ENCODE peak calls at places on chromosomes 6 and 20, in six cellular contexts. F is nephron progenitor cell; G is CD8-positive, alpha-beta T cell; D is endothelial cell; R is mesothelial cell of epicardium; V is B cell. Q is an unnamed sample.

GRCh38 chr6:84492246-84493135 is 265.0 kb upstream of the CEP162 start:
- DNase-seq in F (no peak), G (no peak), V (no peak), D (no peak), R (no peak), Q (no peak)

GRCh38 chr20:64041040-64041780 is 5.2 kb downstream of the C20orf204 start:
- DNase-seq in D (no peak), G (no peak), F (no peak), R (no peak), V (no peak), Q (no peak)

GRCh38 chr6:40409143-40409542 is 178.0 kb downstream of the LRFN2 start:
- DNase-seq in V (no peak), F (no peak), D (no peak), G (no peak), R (no peak), Q (no peak)

GRCh38 chr20:63100401-63100925 is 93.7 kb upstream of the BHLHE23 start:
- DNase-seq in F (peak), G (no peak), V (no peak), D (no peak), R (no peak), Q (no peak)

GRCh38 chr6:136719280-136720044 is 72.8 kb downstream of the MAP3K5 start:
- DNase-seq in G (no peak), D (no peak), F (no peak), R (no peak), V (peak), Q (no peak)

GRCh38 chr6:56374841-56375369 is 127.5 kb upstream of the COL21A1 start:
- DNase-seq in G (no peak), V (no peak), F (no peak), D (no peak), R (no peak), Q (no peak)

GRCh38 chr20:5397418-5397817 is 80.7 kb upstream of the PROKR2 start:
- DNase-seq in G (no peak), V (no peak), F (no peak), D (no peak), R (no peak), Q (no peak)

GRCh38 chr20:18698735-18699380 is 111.0 kb downstream of the DTD1 start:
- DNase-seq in V (no peak), G (no peak), D (no peak), R (no peak), F (no peak), Q (no peak)

GRCh38 chr20:53713328-53714056 is 119.9 kb upstream of the ZNF217 start:
- DNase-seq in G (no peak), F (no peak), V (no peak), R (no peak), D (no peak), Q (no peak)

GRCh38 chr20:3658708-3659491 is 4.3 kb downstream of the GFRA4 start:
- DNase-seq in R (no peak), G (no peak), D (no peak), F (no peak), V (no peak), Q (no peak)

GRCh38 chr20:34532320-34532719 is 16.1 kb downstream of the DYNLRB1 start:
- DNase-seq in F (no peak), R (no peak), V (no peak), D (no peak), G (no peak), Q (no peak)

GRCh38 chr6:29813809-29814208 is 13.8 kb upstream of the HLA-G start:
- DNase-seq in G (no peak), R (no peak), F (no peak), D (no peak), V (no peak), Q (no peak)

GRCh38 chr6:29813066-29813465 is 14.6 kb upstream of the HLA-G start:
- DNase-seq in V (no peak), D (no peak), G (no peak), F (no peak), R (no peak), Q (no peak)

GRCh38 chr6:29811377-29811776 is 16.2 kb upstream of the HLA-G start:
- DNase-seq in R (no peak), D (no peak), F (no peak), G (no peak), V (no peak), Q (no peak)

GRCh38 chr6:29809249-29809648 is 18.4 kb upstream of the HLA-G start:
- DNase-seq in G (no peak), D (no peak), V (no peak), F (no peak), R (no peak), Q (no peak)

GRCh38 chr6:29810371-29810770 is 17.3 kb upstream of the HLA-G start:
- DNase-seq in D (no peak), F (no peak), V (no peak), G (no peak), R (no peak), Q (no peak)
- TF ChIP-seq CTCF in D (no peak), F (no peak), V (no peak), G (no peak), R (no peak), Q (no peak)

GRCh38 chr6:69155467-69155866 is 520.4 kb downstream of the ADGRB3 start:
- DNase-seq in G (no peak), F (no peak), D (no peak), R (no peak), V (no peak), Q (no peak)
- TF ChIP-seq CTCF in G (no peak), F (no peak), D (no peak), R (no peak), V (no peak), Q (no peak)

DNA sequence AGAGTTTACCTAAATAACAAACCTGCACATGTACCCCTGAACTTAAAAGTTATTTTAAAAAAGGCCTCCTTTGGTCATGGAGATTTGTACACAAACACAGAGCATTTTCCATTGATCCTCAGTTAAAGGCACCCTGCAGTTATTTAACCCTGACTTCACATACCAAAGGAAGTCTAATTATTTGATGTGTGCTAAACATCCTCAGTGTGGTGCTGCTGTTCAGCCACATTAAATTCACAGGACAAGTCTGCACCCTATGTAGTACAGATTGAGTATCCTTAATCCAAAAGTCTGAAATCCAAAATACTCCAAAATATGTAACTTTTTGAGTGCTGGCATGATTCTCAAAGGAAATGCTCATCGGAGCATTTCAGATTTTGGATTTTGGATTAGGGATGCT is 21.4 kb downstream of the KCNQ5 start:
- DNase-seq in R (no peak), F (no peak), G (no peak), V (no peak), D (no peak), Q (no peak)
- TF ChIP-seq CTCF in R (no peak), F (no peak), G (no peak), V (no peak), D (no peak), Q (no peak)

GRCh38 chr6:161676566-161676965 is 402.7 kb upstream of the AGPAT4 start:
- DNase-seq in V (no peak), D (no peak), G (no peak), R (no peak), F (no peak), Q (no peak)
- TF ChIP-seq CTCF in V (no peak), D (no peak), G (no peak), R (no peak), F (no peak), Q (no peak)

GRCh38 chr6:166772518-166772917 is 145.5 kb upstream of the RPS6KA2 start:
- DNase-seq in V (no peak), D (peak), G (no peak), F (no peak), R (no peak), Q (no peak)
- TF ChIP-seq CTCF in V (no peak), D (no peak), G (no peak), F (no peak), R (no peak), Q (no peak)